ENCODE peak calls at places on chromosomes 3 and 15, in four cellular contexts. W, H, K and F are unnamed samples.

GRCh38 chr3:43198791-43199644 is 87.3 kb upstream of the SNRK start:
- DNase-seq in W (no peak), H (no peak), K (no peak), F (no peak)

GRCh38 chr15:96395687-96396086 is 65.2 kb downstream of the NR2F2 start:
- DNase-seq in W (no peak), H (no peak), K (no peak), F (no peak)

GRCh38 chr15:83809345-83809744 is 155.4 kb downstream of the ADAMTSL3 start:
- DNase-seq in W (no peak), H (no peak), K (no peak), F (no peak)

GRCh38 chr15:26739791-26740190 is 33.1 kb downstream of the GABRB3 start:
- DNase-seq in W (no peak), H (no peak), K (no peak), F (no peak)

GRCh38 chr3:113631573-113631972 is 64.9 kb downstream of the USF3 start:
- DNase-seq in W (no peak), H (no peak), K (no peak), F (no peak)

GRCh38 chr3:13932578-13933295 is 52.9 kb upstream of the WNT7A start:
- DNase-seq in W (no peak), H (peak), K (no peak), F (no peak)

GRCh38 chr15:66580643-66581042 is 14.8 kb upstream of the LCTL start:
- DNase-seq in W (no peak), H (no peak), K (no peak), F (no peak)

GRCh38 chr3:165641569-165642310 is 195.5 kb downstream of the BCHE start:
- DNase-seq in W (no peak), H (no peak), K (no peak), F (no peak)

GRCh38 chr15:101296418-101297405 is 1.7 kb upstream of the SNRPA1 start:
- DNase-seq in W (no peak), H (no peak), K (no peak), F (no peak)

GRCh38 chr3:128804017-128804816 is 75.2 kb upstream of the ACAD9 start:
- DNase-seq in W (no peak), H (no peak), K (peak), F (no peak)

GRCh38 chr3:111200027-111200426 is 128.4 kb downstream of the NECTIN3 start:
- DNase-seq in W (no peak), H (no peak), K (no peak), F (no peak)

GRCh38 chr3:125151437-125151806 is 61.1 kb downstream of the SLC12A8 start:
- DNase-seq in W (no peak), H (no peak), K (no peak), F (no peak)

GRCh38 chr3:136979684-136980083 is 21.9 kb downstream of the IL20RB start:
- DNase-seq in W (no peak), H (no peak), K (no peak), F (no peak)

GRCh38 chr15:98123834-98124233 is 163.3 kb downstream of the ARRDC4 start:
- DNase-seq in W (no peak), H (no peak), K (no peak), F (no peak)

GRCh38 chr3:174498638-174499037 is 360.5 kb upstream of the NAALADL2 start:
- DNase-seq in W (peak), H (no peak), K (no peak), F (no peak)

GRCh38 chr3:186997061-186998054 is 67.0 kb downstream of the ST6GAL1 start:
- DNase-seq in W (no peak), H (no peak), K (no peak), F (no peak)

GRCh38 chr3:176950743-176951142 is 246.5 kb downstream of the TBL1XR1 start:
- DNase-seq in W (no peak), H (no peak), K (no peak), F (no peak)

GRCh38 chr3:127197300-127198150 is 4.6 kb downstream of the PRR23E start:
- DNase-seq in W (no peak), H (peak), K (no peak), F (peak)

GRCh38 chr15:92157666-92158298 is 235.9 kb upstream of the ST8SIA2 start:
- DNase-seq in W (no peak), H (peak), K (no peak), F (no peak)

GRCh38 chr3:8280161-8280560 is 221.5 kb upstream of the LMCD1 start:
- DNase-seq in W (no peak), H (peak), K (no peak), F (no peak)

GRCh38 chr3:11626084-11626463 is 17.6 kb downstream of the VGLL4 start:
- DNase-seq in W (no peak), H (no peak), K (no peak), F (no peak)

GRCh38 chr3:12907729-12908128 is 66.4 kb upstream of the RPL32 start:
- DNase-seq in W (no peak), H (no peak), K (no peak), F (no peak)